ENCODE peak calls at places on chromosomes 4 and X, in four cellular contexts. P is GM12878, S is HepG2, R is K562. D is an unnamed sample.

GRCh38 chrX:139851730-139852129 is 81.1 kb downstream of the ATP11C start:
- DNase-seq in R (no peak), S (no peak), P (no peak), D (no peak)

GRCh38 chr4:17787315-17787714 is 5.9 kb upstream of the FAM184B start:
- DNase-seq in S (no peak), P (no peak), R (no peak), D (no peak)

GRCh38 chr4:32133141-32133540 is 1413.0 kb downstream of the PCDH7 start:
- DNase-seq in S (no peak), P (no peak), R (no peak), D (no peak)

GRCh38 chrX:110003167-110004156 is 548 bp downstream of the TMEM164 start:
- DNase-seq in S (no peak), P (no peak), R (peak), D (peak)

GRCh38 chrX:47297874-47298273 is 65.1 kb downstream of the USP11 start:
- DNase-seq in S (no peak), P (no peak), R (no peak), D (no peak)

GRCh38 chr4:102440498-102440897 is 60.7 kb upstream of the NFKB1 start:
- DNase-seq in P (no peak), S (no peak), R (no peak), D (no peak)

GRCh38 chr4:139808381-139809206 is 143.0 kb downstream of the MGST2 start:
- DNase-seq in R (no peak), P (no peak), S (peak), D (no peak)

GRCh38 chr4:1031956-1032795 is 20.8 kb downstream of the FGFRL1 start:
- DNase-seq in S (no peak), R (no peak), P (no peak), D (peak)

GRCh38 chr4:6961496-6962210 is 52.0 kb downstream of the TBC1D14 start:
- DNase-seq in R (no peak), S (no peak), P (no peak), D (no peak)

GRCh38 chrX:110162131-110162530 is 155.8 kb downstream of the AMMECR1 start:
- DNase-seq in S (no peak), P (no peak), R (no peak), D (no peak)

GRCh38 chr4:89129080-89129640 is 17.8 kb downstream of the TIGD2 start:
- DNase-seq in S (peak), R (no peak), P (no peak), D (no peak)

GRCh38 chr4:4791299-4791798 is 68.1 kb upstream of the MSX1 start:
- DNase-seq in S (no peak), P (no peak), R (no peak), D (no peak)

GRCh38 chr4:3294401-3295241 is 1.8 kb downstream of the RGS12 start:
- DNase-seq in P (no peak), R (no peak), S (no peak), D (no peak)

GRCh38 chr4:37392540-37393255 is 148.2 kb downstream of the NWD2 start:
- DNase-seq in R (no peak), P (no peak), S (no peak), D (no peak)

GRCh38 chrX:23783569-23784486 is 855 bp downstream of the SAT1 start:
- DNase-seq in R (no peak), S (no peak), P (no peak), D (peak)

GRCh38 chr4:40350627-40351227 is 15.6 kb downstream of the CHRNA9 start:
- DNase-seq in P (no peak), R (peak), S (no peak), D (no peak)

GRCh38 chr4:624705-625590 is at the start of gene PDE6B:
- DNase-seq in P (no peak), R (no peak), S (no peak), D (no peak)

GRCh38 chr4:94412019-94413017 is 39.4 kb upstream of the PDLIM5 start:
- DNase-seq in P (no peak), S (peak), R (peak), D (peak)

GRCh38 chr4:110902500-110902899 is 279.6 kb upstream of the PITX2 start:
- DNase-seq in S (no peak), R (no peak), P (no peak), D (no peak)

GRCh38 chrX:30831082-30831481 is 58.0 kb downstream of the TAB3 start:
- DNase-seq in P (no peak), S (no peak), R (no peak), D (no peak)

GRCh38 chr4:2333356-2333841 is 71.5 kb upstream of the MXD4 start:
- DNase-seq in S (no peak), R (peak), P (peak), D (no peak)

GRCh38 chrX:133249659-133250058 is 31.5 kb upstream of the TFDP3 start:
- DNase-seq in P (no peak), R (no peak), S (no peak), D (peak)

GRCh38 chrX:152987801-152988200 is 6.1 kb downstream of the PNMA5 start:
- DNase-seq in P (no peak), S (no peak), R (no peak), D (no peak)

GRCh38 chr4:147825451-147826287 is 93.8 kb downstream of the ARHGAP10 start:
- DNase-seq in R (no peak), P (no peak), S (no peak), D (no peak)

GRCh38 chr4:72538006-72538405 is 31.0 kb downstream of the ADAMTS3 start:
- DNase-seq in S (no peak), R (no peak), P (no peak), D (no peak)

GRCh38 chr4:72531322-72531721 is 37.7 kb downstream of the ADAMTS3 start:
- DNase-seq in S (no peak), R (no peak), P (no peak), D (no peak)

GRCh38 chr4:72531768-72532290 is 37.2 kb downstream of the ADAMTS3 start:
- DNase-seq in S (no peak), P (no peak), R (no peak), D (no peak)

GRCh38 chr4:72536443-72536842 is 32.6 kb downstream of the ADAMTS3 start:
- DNase-seq in P (no peak), S (no peak), R (no peak), D (no peak)
- TF ChIP-seq POLR2AphosphoS2 in P (no peak), S (no peak), R (no peak), D (no peak)

GRCh38 chr4:38873290-38873949 is 5.8 kb downstream of the FAM114A1 start:
- DNase-seq in S (peak), P (no peak), R (no peak), D (no peak)
- TF ChIP-seq POLR2AphosphoS2 in S (no peak), P (no peak), R (no peak), D (no peak)

GRCh38 chr4:143286058-143286457 is 50.6 kb upstream of the GAB1 start:
- DNase-seq in P (no peak), R (no peak), S (no peak), D (no peak)
- TF ChIP-seq POLR2AphosphoS2 in P (no peak), R (no peak), S (no peak), D (no peak)

GRCh38 chr4:61375316-61375715 is 175.2 kb downstream of the ADGRL3 start:
- DNase-seq in R (no peak), P (no peak), S (no peak), D (no peak)
- TF ChIP-seq POLR2AphosphoS2 in R (no peak), P (no peak), S (no peak), D (no peak)

GRCh38 chr4:87679449-87680169 is 29.5 kb downstream of the DMP1 start:
- DNase-seq in S (peak), P (peak), R (peak), D (peak)

GRCh38 chr4:87680271-87680670 is 30.2 kb downstream of the DMP1 start:
- DNase-seq in P (no peak), R (no peak), S (no peak), D (no peak)

GRCh38 chr4:87677731-87678130 is 27.7 kb downstream of the DMP1 start:
- DNase-seq in P (peak), R (no peak), S (no peak), D (no peak)
- TF ChIP-seq POLR2AphosphoS2 in P (no peak), R (no peak), S (no peak), D (no peak)

DNA sequence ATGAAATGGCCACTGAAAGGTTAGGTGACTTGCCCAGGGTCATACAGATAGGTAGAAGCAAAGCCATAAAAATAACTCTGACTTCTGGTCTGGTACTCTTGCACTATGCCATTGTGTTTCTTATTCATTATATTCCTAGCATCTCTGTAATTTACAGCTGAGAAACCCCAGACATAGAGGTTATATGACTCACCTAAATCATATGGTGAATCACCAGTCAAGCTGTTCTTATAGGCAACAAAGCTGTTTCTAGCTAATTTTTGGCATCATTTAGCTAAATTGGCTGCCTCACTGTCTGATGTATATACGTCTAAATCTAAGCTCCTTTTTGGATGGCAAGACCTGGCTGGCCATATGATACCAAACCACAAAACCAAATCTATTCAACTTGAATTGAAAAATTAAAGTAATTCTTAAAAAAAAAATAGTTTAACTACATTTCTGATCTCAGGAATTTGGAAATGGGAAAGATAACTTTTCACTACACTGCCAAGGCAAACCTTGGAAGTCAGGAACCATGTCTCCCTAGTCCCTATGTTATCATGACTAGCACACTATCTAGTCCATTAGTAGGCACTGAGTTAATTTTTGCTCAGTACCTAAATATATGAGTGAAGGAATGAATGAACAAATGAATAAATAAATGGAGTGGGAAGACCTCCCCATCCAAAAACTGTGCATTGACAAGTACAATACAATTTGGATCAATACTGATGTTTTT is 41.3 kb upstream of the STAG2 start:
- DNase-seq in R (no peak), P (no peak), S (no peak), D (peak)
- TF ChIP-seq POLR2AphosphoS2 in R (no peak), P (no peak), S (no peak), D (no peak)

GRCh38 chr4:180635276-180635675 is 1607.9 kb upstream of the TENM3 start:
- DNase-seq in P (no peak), R (no peak), S (no peak), D (no peak)

GRCh38 chr4:180640193-180640592 is 1603.0 kb upstream of the TENM3 start:
- DNase-seq in S (no peak), P (no peak), R (no peak), D (no peak)

GRCh38 chr4:180637616-180638015 is 1605.6 kb upstream of the TENM3 start:
- DNase-seq in S (no peak), P (no peak), R (no peak), D (no peak)

GRCh38 chr4:180641495-180641894 is 1601.7 kb upstream of the TENM3 start:
- DNase-seq in P (no peak), S (no peak), R (no peak), D (no peak)

DNA sequence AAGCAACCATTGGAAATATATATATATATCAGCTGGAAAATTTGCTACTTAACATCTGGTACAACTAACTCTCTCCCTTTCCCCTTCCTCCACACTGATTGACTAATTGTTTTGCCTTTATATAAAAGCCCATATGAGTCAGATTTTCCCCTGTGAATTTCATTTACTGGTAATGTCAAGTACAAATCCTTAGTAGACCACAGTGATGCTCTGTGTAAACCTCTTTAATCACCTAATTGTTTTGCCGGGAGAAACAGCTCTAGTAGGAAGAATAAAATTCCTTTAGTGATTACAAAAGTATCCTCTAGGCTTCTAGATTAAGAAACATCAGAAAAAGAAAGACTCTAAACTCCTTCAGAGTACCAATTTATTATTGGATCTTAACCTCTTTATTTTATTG is 1606.5 kb upstream of the TENM3 start:
- DNase-seq in R (no peak), P (no peak), S (no peak), D (no peak)
- TF ChIP-seq POLR2AphosphoS2 in R (no peak), P (no peak), S (no peak), D (no peak)

GRCh38 chr4:142509881-142510280 is 336.2 kb downstream of the INPP4B start:
- DNase-seq in P (no peak), R (no peak), S (no peak), D (no peak)
- TF ChIP-seq POLR2AphosphoS2 in P (no peak), R (no peak), S (no peak), D (no peak)

GRCh38 chr4:108119199-108119800 is 49.4 kb downstream of the LEF1 start:
- DNase-seq in S (no peak), R (no peak), P (no peak), D (no peak)
- TF ChIP-seq POLR2AphosphoS2 in S (no peak), R (no peak), P (no peak), D (no peak)

D was measured in A549.